ENCODE peak calls at places on chromosomes 7 and 10, in six cellular contexts. O is mesenchymal stem cell, E is H9, S is neuronal stem cell, Y is H1, G is trophoblast cell. Z is an unnamed sample.
A peak's percentile ranks its signal among the peaks of the same experiment; 100 is the strongest.

GRCh38 chr7:36408589-36408988 is 18.9 kb downstream of the ANLN start:
- DNase-seq in S (no peak), O (peak; percentile 29), G (no peak), E (no peak), Y (no peak), Z (no peak)

GRCh38 chr10:76640765-76641164 is 996.8 kb downstream of the KCNMA1 start:
- DNase-seq in Y (no peak), E (no peak), O (peak; percentile 81), S (no peak), G (peak; percentile 17), Z (peak; percentile 85)

GRCh38 chr10:641149-642010 is 48.1 kb downstream of the DIP2C start:
- DNase-seq in S (no peak), G (no peak), Y (no peak), E (no peak), O (no peak), Z (no peak)

GRCh38 chr10:18505719-18506118 is 145.7 kb downstream of the NSUN6 start:
- DNase-seq in G (no peak), E (no peak), O (no peak), Y (no peak), S (no peak), Z (peak; percentile 80)

GRCh38 chr7:108246227-108246837 is 116.2 kb upstream of the LAMB4 start:
- DNase-seq in Y (no peak), S (peak; percentile 87), E (no peak), G (peak; percentile 61), O (peak; percentile 82), Z (peak; percentile 96)

GRCh38 chr10:112071596-112072133 is 111.9 kb downstream of the GPAM start:
- DNase-seq in G (no peak), Y (no peak), S (no peak), E (no peak), O (no peak), Z (no peak)

GRCh38 chr7:98459529-98459928 is 58.6 kb upstream of the BAIAP2L1 start:
- DNase-seq in S (no peak), G (no peak), E (peak; percentile 58), Y (no peak), O (no peak), Z (no peak)

GRCh38 chr7:2886900-2887299 is 42.8 kb upstream of the GNA12 start:
- DNase-seq in O (peak; percentile 84), E (peak; percentile 77), G (peak; percentile 80), Y (no peak), S (peak; percentile 59), Z (peak; percentile 82)

GRCh38 chr10:29268011-29268410 is 20.9 kb upstream of the LYZL1 start:
- DNase-seq in Y (no peak), E (no peak), O (no peak), G (peak; percentile 7), S (no peak), Z (no peak)

GRCh38 chr7:46139079-46139478 is 218.0 kb upstream of the IGFBP3 start:
- DNase-seq in S (no peak), E (no peak), G (peak; percentile 90), Y (no peak), O (peak; percentile 48), Z (peak; percentile 90)

GRCh38 chr7:6155596-6155995 is 116.8 kb downstream of the CYTH3 start:
- DNase-seq in S (no peak), O (no peak), E (no peak), G (no peak), Y (no peak), Z (no peak)

GRCh38 chr10:71079761-71080380 is 132.5 kb upstream of the UNC5B start:
- DNase-seq in S (no peak), O (no peak), Y (peak; percentile 28), G (no peak), E (peak; percentile 15), Z (no peak)

GRCh38 chr10:115417585-115418265 is 324.6 kb downstream of the ATRNL1 start:
- DNase-seq in E (peak; percentile 77), Y (peak; percentile 58), G (peak; percentile 23), S (peak; percentile 9), O (peak; percentile 70), Z (peak; percentile 37)

GRCh38 chr7:136868496-136869005 is at the start of gene CHRM2:
- DNase-seq in G (no peak), O (peak; percentile 83), E (peak; percentile 46), S (peak; percentile 35), Y (peak; percentile 56), Z (peak; percentile 90)

GRCh38 chr7:127943541-127944521 is 87.4 kb downstream of the LRRC4 start:
- DNase-seq in Y (no peak), G (no peak), S (no peak), E (no peak), O (no peak), Z (peak; percentile 72)

GRCh38 chr10:131312261-131312801 is 810 bp upstream of the TCERG1L start:
- DNase-seq in O (no peak), S (peak; percentile 76), E (peak; percentile 85), Y (peak; percentile 86), G (peak; percentile 28), Z (no peak)

GRCh38 chr7:94350729-94351128 is 44.0 kb upstream of the COL1A2 start:
- DNase-seq in Y (no peak), G (no peak), O (no peak), E (no peak), S (no peak), Z (no peak)

GRCh38 chr10:11057448-11057847 is 39.8 kb downstream of the CELF2 start:
- DNase-seq in G (no peak), Y (no peak), S (no peak), O (no peak), E (no peak), Z (no peak)

GRCh38 chr7:81594767-81595166 is 175.1 kb downstream of the HGF start:
- DNase-seq in O (no peak), G (no peak), E (no peak), Y (no peak), S (no peak), Z (peak; percentile 40)

GRCh38 chr7:20558963-20559716 is 56.3 kb upstream of the ABCB5 start:
- DNase-seq in E (peak; percentile 35), G (no peak), Y (no peak), S (no peak), O (no peak), Z (no peak)

GRCh38 chr7:132771301-132771730 is 195.0 kb upstream of the PLXNA4 start:
- DNase-seq in E (peak; percentile 38), Y (no peak), G (no peak), O (no peak), S (no peak), Z (no peak)

GRCh38 chr7:76346097-76346496 is 12.7 kb downstream of the YWHAG start:
- DNase-seq in O (no peak), E (no peak), Y (no peak), G (peak; percentile 91), S (no peak), Z (no peak)

GRCh38 chr7:44077061-44077460 is 5.3 kb downstream of the POLM start:
- DNase-seq in O (no peak), E (no peak), Y (no peak), G (no peak), S (no peak), Z (no peak)

GRCh38 chr10:45509491-45509890 is 135.5 kb downstream of the ALOX5 start:
- DNase-seq in E (no peak), S (no peak), G (no peak), Y (no peak), O (no peak), Z (no peak)

GRCh38 chr10:79116801-79117723 is 48.3 kb downstream of the ZMIZ1 start:
- DNase-seq in O (peak; percentile 85), G (peak; percentile 29), Y (no peak), E (no peak), S (no peak), Z (peak; percentile 77)

GRCh38 chr10:61936770-61937169 is 35.3 kb downstream of the ARID5B start:
- DNase-seq in Y (no peak), S (no peak), O (no peak), G (no peak), E (no peak), Z (no peak)

GRCh38 chr7:154423219-154423618 is 371.0 kb downstream of the DPP6 start:
- DNase-seq in S (no peak), Y (no peak), E (no peak), G (no peak), O (no peak), Z (no peak)
- H4K91ac ChIP-seq in S (no peak overlapping the region), Y (no peak overlapping the region), E (no peak overlapping the region), G (no peak overlapping the region), O (no peak overlapping the region), Z (no peak overlapping the region)

GRCh38 chr10:98485959-98486358 is 39.2 kb upstream of the HPS1 start:
- DNase-seq in O (no peak), S (no peak), Y (no peak), G (no peak), E (no peak), Z (peak; percentile 35)
- H4K91ac ChIP-seq in O (no peak overlapping the region), S (no peak overlapping the region), Y (no peak overlapping the region), G (no peak overlapping the region), E (no peak overlapping the region), Z (no peak overlapping the region)

DNA sequence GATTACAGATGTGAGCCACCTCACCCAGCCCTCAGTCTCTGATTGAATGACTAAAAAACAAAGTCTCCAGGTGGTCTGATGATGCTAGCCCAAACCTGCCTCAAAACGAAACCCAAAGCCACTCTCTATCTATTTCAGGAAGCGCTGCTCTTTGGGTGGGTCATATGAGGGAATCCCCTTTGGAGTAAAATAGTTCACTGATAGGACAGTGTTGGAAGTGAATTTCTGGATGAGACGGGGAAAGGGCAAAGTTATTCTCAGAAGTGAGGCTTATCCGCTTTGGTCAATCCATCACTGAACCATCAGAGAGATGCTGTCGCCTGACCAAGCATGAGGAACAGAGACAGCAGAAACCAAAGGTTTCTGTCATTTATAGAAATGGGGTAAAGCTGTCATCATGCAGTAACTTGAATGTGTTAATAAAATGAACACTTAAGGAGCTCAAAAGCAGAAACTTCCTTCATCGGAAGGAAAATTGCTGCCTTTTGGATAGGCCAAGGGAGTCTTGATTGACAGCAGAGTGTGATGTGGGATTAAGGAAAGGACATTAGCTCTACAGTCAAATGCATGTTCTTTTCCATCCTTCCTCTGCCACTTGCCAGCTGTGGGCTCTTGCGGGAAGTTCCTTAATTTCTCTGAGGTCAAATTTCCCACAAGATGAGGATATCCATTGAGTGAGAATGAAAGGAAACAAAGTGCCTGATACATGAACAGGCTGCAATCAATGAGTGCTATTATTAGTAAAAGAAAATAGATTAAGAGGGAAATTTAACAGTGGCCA is 64.9 kb upstream of the C1QL3 start:
- DNase-seq in E (no peak), Y (no peak), S (no peak), O (no peak), G (no peak), Z (no peak)
- H4K91ac ChIP-seq in E (no peak overlapping the region), Y (no peak overlapping the region), S (no peak overlapping the region), O (no peak overlapping the region), G (no peak overlapping the region), Z (no peak overlapping the region)

DNA sequence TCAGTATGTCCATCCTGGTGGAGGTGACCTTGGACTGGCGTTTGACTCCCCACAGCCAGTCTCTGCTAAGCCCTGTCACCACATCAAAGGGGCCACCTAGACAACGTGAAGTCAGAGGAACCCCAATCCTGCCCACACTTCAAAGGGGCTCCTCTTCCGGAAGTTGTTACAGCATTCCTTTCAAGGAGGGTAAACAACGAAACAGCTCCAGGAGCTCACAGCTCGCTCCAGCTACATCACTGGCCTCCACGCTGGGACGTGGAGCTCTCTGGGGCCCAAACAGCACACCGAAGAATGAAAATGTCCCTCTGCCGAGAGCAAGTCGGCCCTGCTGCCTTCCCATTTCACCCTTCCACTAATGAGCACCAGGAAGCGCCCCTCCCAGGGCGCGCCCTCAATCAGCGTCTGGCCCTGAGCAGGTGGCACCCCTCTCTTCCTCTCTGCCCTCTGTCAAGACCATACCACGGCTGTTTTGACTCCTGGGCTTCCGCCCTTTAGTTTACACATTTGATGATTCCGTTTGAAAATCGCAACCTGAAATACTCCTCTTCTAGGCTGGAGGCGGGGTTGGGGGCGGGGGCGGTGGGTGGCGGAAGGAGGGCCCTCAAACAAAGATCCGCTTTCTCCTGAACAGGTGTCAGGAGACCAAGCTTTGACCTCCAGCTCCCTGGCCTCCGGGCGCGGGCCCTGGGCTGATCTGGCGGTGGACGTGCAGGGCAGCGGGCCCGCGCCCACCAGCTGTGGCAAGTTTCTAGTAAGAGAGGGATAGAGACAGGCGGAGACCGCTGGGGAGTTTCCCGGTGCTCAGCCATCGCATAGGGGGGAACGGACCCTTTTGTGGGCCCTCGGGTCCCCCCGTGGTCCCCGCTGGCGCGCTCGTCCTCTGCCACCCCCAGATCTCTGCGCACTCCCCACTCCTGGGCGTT is 53.1 kb upstream of the KDM7A start:
- DNase-seq in Y (peak; percentile 74), E (peak; percentile 74), S (peak; percentile 12), G (no peak), O (no peak), Z (no peak)
- H4K91ac ChIP-seq in Y (no peak overlapping the region), E (no peak overlapping the region), S (no peak overlapping the region), G (no peak overlapping the region), O (no peak overlapping the region), Z (peak overlapping the region; percentile 43)

Z was measured in IMR-90.